ENCODE peak calls at places on chromosomes 4 and X, in ten cellular contexts. L is ascending aorta, M is heart left ventricle, F is natural killer cell, X is brain microvascular endothelial cell, B is sigmoid colon, I is foreskin fibroblast, W is body of pancreas, G is HCT116, R is endothelial cell. N is an unnamed sample.

GRCh38 chr4:107742196-107742595 is 22.2 kb upstream of the PAPSS1 start:
- DNase-seq in W (no peak), B (no peak), M (no peak), I (no peak), G (no peak), F (no peak), R (no peak), X (no peak), L (no peak), N (no peak)

GRCh38 chr4:13240066-13240465 is 244.1 kb downstream of the RAB28 start:
- DNase-seq in M (no peak), G (no peak), L (no peak), W (no peak), I (no peak), X (peak), R (no peak), F (no peak), B (no peak), N (no peak)

GRCh38 chr4:153204247-153205027 is at the start of gene TRIM2:
- DNase-seq in I (peak), F (no peak), L (no peak), G (peak), W (peak), M (peak), R (peak), B (peak), X (peak), N (peak)

GRCh38 chr4:168028568-168028967 is 63.8 kb upstream of the ANXA10 start:
- DNase-seq in G (peak), I (no peak), X (no peak), F (no peak), W (no peak), R (no peak), B (no peak), M (no peak), L (no peak), N (no peak)

GRCh38 chr4:187422655-187423054 is 572.9 kb upstream of the ZFP42 start:
- DNase-seq in G (no peak), W (no peak), I (no peak), M (no peak), B (no peak), L (no peak), F (no peak), X (no peak), R (no peak), N (no peak)

GRCh38 chr4:184845367-184846011 is 19.7 kb upstream of the ACSL1 start:
- DNase-seq in F (no peak), B (no peak), I (no peak), W (no peak), X (peak), G (no peak), L (no peak), R (no peak), M (no peak), N (no peak)

GRCh38 chr4:37889849-37890500 is 909 bp upstream of the TBC1D1 start:
- DNase-seq in L (peak), F (no peak), G (no peak), B (peak), I (no peak), R (peak), W (no peak), X (no peak), M (peak), N (no peak)

GRCh38 chr4:82509029-82509428 is 52.8 kb downstream of the TMEM150C start:
- DNase-seq in I (peak), R (no peak), M (no peak), B (no peak), L (no peak), F (no peak), W (no peak), G (no peak), X (no peak), N (no peak)

GRCh38 chrX:22097295-22097694 is 65.2 kb downstream of the PHEX start:
- DNase-seq in R (no peak), I (peak), X (no peak), G (no peak), W (no peak), F (no peak), M (no peak), B (no peak), L (no peak), N (no peak)

GRCh38 chr4:142566243-142566642 is 279.9 kb downstream of the INPP4B start:
- DNase-seq in I (no peak), R (no peak), F (no peak), B (no peak), G (no peak), W (no peak), M (no peak), L (no peak), X (no peak), N (no peak)

GRCh38 chrX:153495362-153495751 is 577 bp downstream of the BGN start:
- DNase-seq in W (no peak), B (no peak), I (no peak), M (no peak), R (no peak), F (no peak), L (no peak), G (no peak), X (no peak), N (no peak)

GRCh38 chr4:32488690-32489089 is 1768.5 kb downstream of the PCDH7 start:
- DNase-seq in X (no peak), R (no peak), I (no peak), L (no peak), B (no peak), F (no peak), W (no peak), G (no peak), M (no peak), N (no peak)

GRCh38 chr4:137861682-137862081 is 329.4 kb upstream of the PCDH18 start:
- DNase-seq in L (no peak), F (no peak), W (no peak), M (no peak), I (peak), B (no peak), G (no peak), X (no peak), R (no peak), N (no peak)

GRCh38 chr4:3339566-3339965 is 46.7 kb downstream of the RGS12 start:
- DNase-seq in X (no peak), R (no peak), G (no peak), W (no peak), L (no peak), M (no peak), I (no peak), F (no peak), B (no peak), N (no peak)

GRCh38 chrX:53262918-53263394 is 18.4 kb downstream of the IQSEC2 start:
- DNase-seq in B (no peak), G (peak), F (no peak), M (no peak), X (peak), L (no peak), R (no peak), I (peak), W (no peak), N (no peak)

GRCh38 chrX:119211649-119212014 is 24.5 kb upstream of the PGRMC1 start:
- DNase-seq in G (no peak), W (no peak), R (no peak), M (no peak), I (no peak), L (no peak), F (no peak), X (no peak), B (no peak), N (no peak)

GRCh38 chr4:98758182-98758581 is 99.8 kb upstream of the TSPAN5 start:
- DNase-seq in F (no peak), X (no peak), M (no peak), G (no peak), I (no peak), B (no peak), W (no peak), L (no peak), R (no peak), N (no peak)

GRCh38 chrX:69173906-69174305 is 8.7 kb upstream of the PJA1 start:
- DNase-seq in L (no peak), F (no peak), I (no peak), W (no peak), G (no peak), X (no peak), R (peak), B (no peak), M (no peak), N (no peak)

GRCh38 chrX:132001127-132001526 is 22.0 kb upstream of the STK26 start:
- DNase-seq in R (no peak), L (no peak), M (no peak), X (no peak), G (no peak), I (no peak), W (no peak), F (no peak), B (no peak), N (no peak)

GRCh38 chr4:54473077-54473545 is 184.6 kb upstream of the KIT start:
- DNase-seq in I (no peak), X (no peak), G (no peak), L (no peak), B (no peak), F (no peak), M (no peak), W (no peak), R (no peak), N (no peak)

GRCh38 chr4:174204194-174204831 is 79.2 kb downstream of the FBXO8 start:
- DNase-seq in L (no peak), B (no peak), R (no peak), W (no peak), M (no peak), F (no peak), G (no peak), I (no peak), X (no peak), N (no peak)

GRCh38 chrX:13387656-13388421 is 68.0 kb upstream of the ATXN3L start:
- DNase-seq in G (no peak), R (no peak), M (no peak), F (no peak), B (no peak), L (no peak), W (no peak), X (no peak), I (peak), N (no peak)

GRCh38 chr4:187251896-187252295 is 528.2 kb upstream of the FAT1 start:
- DNase-seq in X (peak), L (no peak), M (no peak), R (no peak), I (no peak), G (no peak), B (no peak), W (no peak), F (no peak), N (no peak)

GRCh38 chrX:30147996-30148643 is 67.2 kb upstream of the MAGEB2 start:
- DNase-seq in X (no peak), B (no peak), R (no peak), F (no peak), L (no peak), M (no peak), G (no peak), I (no peak), W (no peak), N (no peak)

GRCh38 chr4:27397886-27398285 is 537.2 kb downstream of the STIM2 start:
- DNase-seq in X (no peak), F (no peak), G (no peak), W (no peak), L (no peak), M (no peak), B (no peak), R (no peak), I (peak), N (no peak)

GRCh38 chrX:100363926-100364325 is 46.1 kb downstream of the PCDH19 start:
- DNase-seq in I (no peak), B (no peak), X (no peak), M (no peak), W (no peak), R (no peak), L (no peak), F (no peak), G (no peak), N (no peak)

GRCh38 chrX:22526339-22526738 is 253.6 kb downstream of the CBLL2 start:
- DNase-seq in B (no peak), R (no peak), F (no peak), G (peak), W (no peak), I (peak), M (no peak), L (no peak), X (peak), N (no peak)

GRCh38 chrX:10054396-10054795 is 87.2 kb downstream of the CLDN34 start:
- DNase-seq in G (no peak), W (no peak), X (no peak), R (no peak), I (no peak), B (no peak), F (no peak), L (no peak), M (no peak), N (no peak)

GRCh38 chr4:1305781-1306455 is 16.2 kb downstream of the MAEA start:
- DNase-seq in M (no peak), W (no peak), F (no peak), G (peak), I (no peak), B (no peak), X (no peak), R (no peak), L (no peak), N (no peak)

GRCh38 chr4:82201805-82202636 is 171.8 kb downstream of the HNRNPD start:
- DNase-seq in L (no peak), R (peak), F (no peak), I (peak), B (no peak), G (peak), M (peak), X (peak), W (peak), N (peak)

DNA sequence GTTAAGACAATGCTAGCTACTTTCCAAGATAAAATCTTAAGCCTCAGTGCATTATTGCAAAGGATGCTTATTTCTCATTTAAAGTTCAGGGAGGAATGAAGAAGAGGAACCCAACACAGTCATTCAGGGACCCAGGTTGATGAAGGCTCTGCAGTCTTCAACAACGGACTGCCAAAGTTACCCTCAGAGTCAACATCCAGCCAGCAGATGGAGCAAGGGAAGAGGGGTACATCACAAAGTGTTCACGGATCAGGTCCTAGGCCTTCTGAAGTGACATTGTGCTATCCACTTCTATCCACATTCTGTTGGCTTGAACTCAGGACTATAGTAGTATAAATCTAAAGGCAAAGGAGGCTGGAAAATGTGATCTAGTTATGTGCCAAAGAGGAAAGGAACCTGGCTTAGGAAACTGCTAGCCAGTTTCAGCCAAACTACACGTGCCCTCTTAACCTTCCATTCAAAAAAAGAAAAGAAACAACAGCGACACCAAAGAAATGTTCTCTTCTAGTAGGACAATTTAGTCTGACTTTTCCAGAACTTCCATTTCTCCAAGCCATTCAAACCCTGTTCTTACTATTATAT is 28.8 kb downstream of the NKX6-1 start:
- DNase-seq in M (no peak), I (no peak), W (no peak), G (no peak), R (peak), L (no peak), B (no peak), X (no peak), F (no peak), N (no peak)
- TF ChIP-seq CTCF in M (no peak), I (peak), W (no peak), G (peak), R (no peak), L (no peak), B (no peak), X (peak), F (no peak), N (no peak)

DNA sequence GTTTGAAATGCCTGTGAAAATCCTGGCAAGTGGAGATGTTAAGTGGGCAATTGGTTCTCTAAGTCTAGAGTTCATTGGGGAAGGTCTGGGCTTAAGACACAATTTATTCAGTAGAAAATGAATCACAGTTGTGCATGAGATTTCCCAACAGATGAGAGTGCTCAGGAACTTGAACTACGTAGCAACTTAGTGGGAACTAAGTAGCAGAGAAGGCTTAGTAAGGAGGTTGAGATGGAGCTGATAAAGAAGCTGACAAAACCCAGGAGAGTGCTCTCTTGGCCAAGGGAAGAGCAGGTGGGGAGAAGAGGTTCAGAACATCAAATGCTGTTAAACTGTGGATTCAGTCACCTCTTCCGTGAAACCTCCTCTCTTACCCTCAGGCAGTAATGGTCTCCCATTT is 33.0 kb downstream of the AFF1 start:
- DNase-seq in R (no peak), G (no peak), M (no peak), X (peak), F (no peak), I (peak), B (no peak), W (no peak), L (no peak), N (no peak)
- TF ChIP-seq CTCF in R (no peak), G (no peak), M (no peak), X (no peak), F (no peak), I (no peak), B (no peak), W (no peak), L (no peak), N (no peak)

DNA sequence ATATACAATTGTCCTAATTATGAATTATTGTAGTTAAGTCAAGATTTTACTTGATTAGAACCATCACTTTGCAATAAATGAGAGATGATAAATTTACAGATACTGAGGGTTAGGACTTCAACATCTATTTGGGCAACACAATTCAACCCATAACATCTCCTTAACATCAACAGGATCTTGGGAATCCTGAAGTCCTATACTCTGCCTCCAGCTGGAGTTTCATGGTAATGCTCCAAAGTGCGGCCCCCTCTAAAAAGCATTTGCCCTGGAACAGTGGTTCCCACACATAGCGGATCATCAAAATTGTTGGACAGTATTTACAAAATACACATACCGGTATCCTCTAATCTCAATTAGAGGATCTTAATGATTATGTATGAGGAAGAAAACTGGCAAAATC is 618.6 kb downstream of the CENPC start:
- DNase-seq in G (no peak), R (no peak), X (no peak), F (no peak), I (no peak), M (no peak), L (no peak), B (no peak), W (no peak), N (no peak)
- TF ChIP-seq CTCF in G (no peak), R (no peak), X (no peak), F (no peak), I (no peak), M (no peak), L (no peak), B (no peak), W (no peak), N (no peak)

DNA sequence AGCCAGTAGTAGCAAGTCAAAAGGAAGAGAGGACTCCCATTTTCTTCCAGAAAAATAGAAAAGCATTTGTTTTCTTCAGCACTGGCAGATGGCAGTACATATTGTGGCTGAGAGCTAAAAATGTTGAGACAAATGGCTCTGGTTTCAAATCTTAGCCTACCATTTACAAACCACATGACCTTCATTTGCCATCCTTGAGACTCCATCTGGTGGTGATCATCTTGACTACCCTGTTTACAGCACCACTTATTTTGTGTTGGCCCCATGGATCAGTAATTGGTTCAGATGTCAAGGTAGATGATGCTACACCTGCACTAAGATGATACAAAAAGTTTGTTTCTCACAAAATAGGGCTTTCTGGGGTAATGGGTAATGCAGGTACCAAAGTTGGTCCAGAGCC is 951.8 kb upstream of the IGFBP7 start:
- DNase-seq in W (no peak), F (no peak), M (no peak), G (no peak), B (no peak), X (no peak), L (no peak), R (no peak), I (no peak), N (no peak)
- TF ChIP-seq CTCF in W (peak), F (no peak), M (peak), G (no peak), B (no peak), X (no peak), L (no peak), R (no peak), I (no peak), N (no peak)

DNA sequence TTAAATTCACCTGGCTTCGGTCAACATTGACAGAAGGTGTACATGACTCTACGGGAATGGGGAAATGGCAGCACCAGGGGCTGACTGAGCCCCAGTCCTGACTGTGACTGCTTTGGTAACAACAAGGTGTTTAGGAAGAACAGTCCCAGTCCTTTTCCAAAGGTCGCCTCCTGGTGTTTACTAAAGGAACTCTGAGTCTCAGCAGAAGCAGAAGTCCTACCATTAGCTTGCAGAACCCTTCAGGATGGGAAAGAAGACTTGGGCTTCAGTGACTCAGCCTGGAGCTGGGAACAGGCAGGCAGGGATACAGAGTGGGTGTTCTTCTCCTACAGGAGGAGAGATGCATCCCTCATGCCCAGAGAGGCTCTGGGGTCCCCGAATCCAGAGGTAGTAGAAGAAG is 103.3 kb downstream of the MGST2 start:
- DNase-seq in R (no peak), X (no peak), G (no peak), B (no peak), I (no peak), F (no peak), M (no peak), W (no peak), L (no peak), N (no peak)
- TF ChIP-seq CTCF in R (peak), X (peak), G (peak), B (no peak), I (no peak), F (no peak), M (no peak), W (peak), L (no peak), N (peak)

GRCh38 chr4:156217236-156217635 is 263.6 kb upstream of the CTSO start:
- DNase-seq in F (no peak), X (no peak), I (no peak), L (no peak), B (no peak), G (no peak), M (no peak), W (no peak), R (no peak), N (no peak)
- TF ChIP-seq CTCF in F (no peak), X (no peak), I (no peak), L (no peak), B (no peak), G (no peak), M (no peak), W (no peak), R (no peak), N (no peak)

GRCh38 chr4:118883861-118884260 is 4.8 kb upstream of the SYNPO2 start:
- DNase-seq in R (no peak), B (no peak), F (no peak), G (no peak), W (no peak), I (no peak), M (no peak), L (no peak), X (no peak), N (no peak)
- TF ChIP-seq CTCF in R (no peak), B (no peak), F (no peak), G (peak), W (no peak), I (peak), M (peak), L (no peak), X (peak), N (no peak)

N was measured in progenitor cell of endocrine pancreas.